ENCODE peak calls at places on chromosome 20, in eight cellular contexts. O is A549, V is endothelial cell of umbilical vein, M is GM12878, I is HCT116, X is HepG2, P is K562, R is H1. L is an unnamed sample.

GRCh38 chr20:58374906-58375760 is 13.9 kb upstream of the VAPB start:
- DNase-seq in I (no peak), P (no peak), M (no peak), R (peak), V (peak), X (no peak), O (no peak), L (no peak)

GRCh38 chr20:21342656-21343345 is 39.7 kb downstream of the XRN2 start:
- DNase-seq in I (no peak), X (no peak), M (no peak), O (no peak), V (peak), R (no peak), P (no peak), L (no peak)

GRCh38 chr20:35661908-35662307 is 2.8 kb downstream of the CPNE1 start:
- DNase-seq in M (no peak), I (no peak), V (peak), R (no peak), O (no peak), P (no peak), X (no peak), L (no peak)

GRCh38 chr20:20713244-20713765 is 861 bp upstream of the RALGAPA2 start:
- DNase-seq in X (peak), I (no peak), M (no peak), P (peak), O (no peak), V (no peak), R (no peak), L (peak)

GRCh38 chr20:15799871-15800270 is 773.4 kb downstream of the KIF16B start:
- DNase-seq in R (no peak), P (no peak), V (no peak), I (no peak), X (no peak), M (no peak), O (no peak), L (peak)

GRCh38 chr20:58228103-58228483 is 360 bp downstream of the ANKRD60 start:
- DNase-seq in V (no peak), O (no peak), I (no peak), P (no peak), M (no peak), R (peak), X (no peak), L (peak)

GRCh38 chr20:34938466-34939163 is 17.0 kb downstream of the GSS start:
- DNase-seq in V (peak), X (no peak), M (no peak), I (no peak), R (no peak), P (no peak), O (no peak), L (peak)

GRCh38 chr20:45067558-45067957 is 33.4 kb downstream of the KCNS1 start:
- DNase-seq in I (no peak), O (no peak), R (no peak), X (no peak), P (no peak), V (no peak), M (no peak), L (no peak)

GRCh38 chr20:59647271-59647670 is 42.9 kb downstream of the PHACTR3 start:
- DNase-seq in M (no peak), V (no peak), X (no peak), R (no peak), P (no peak), I (no peak), O (no peak), L (no peak)

GRCh38 chr20:1376453-1377270 is 16.2 kb downstream of the FKBP1A start:
- DNase-seq in M (no peak), O (no peak), P (no peak), V (peak), I (no peak), X (no peak), R (no peak), L (peak)

GRCh38 chr20:52240802-52241201 is 49.2 kb upstream of the ZFP64 start:
- DNase-seq in M (no peak), I (no peak), P (no peak), X (no peak), R (no peak), O (no peak), V (no peak), L (no peak)

GRCh38 chr20:45969712-45970634 is 2.0 kb downstream of the ZNF335 start:
- DNase-seq in I (peak), R (no peak), P (peak), X (peak), O (peak), V (peak), M (no peak), L (peak)

GRCh38 chr20:46770330-46771194 is 61.1 kb downstream of the SLC2A10 start:
- DNase-seq in M (no peak), V (no peak), X (no peak), P (no peak), R (no peak), O (no peak), I (no peak), L (no peak)

GRCh38 chr20:11814276-11814675 is 103.4 kb upstream of the BTBD3 start:
- DNase-seq in V (no peak), I (no peak), M (no peak), O (no peak), R (no peak), P (no peak), X (no peak), L (no peak)

GRCh38 chr20:24772667-24773066 is 176.4 kb upstream of the CST7 start:
- DNase-seq in R (no peak), X (no peak), I (no peak), O (no peak), P (no peak), M (no peak), V (no peak), L (no peak)

GRCh38 chr20:24817351-24817750 is 131.7 kb upstream of the CST7 start:
- DNase-seq in P (no peak), R (no peak), M (no peak), V (no peak), X (no peak), I (no peak), O (no peak), L (no peak)

GRCh38 chr20:38001173-38001875 is 31.9 kb downstream of the TTI1 start:
- DNase-seq in V (peak), O (no peak), P (no peak), M (no peak), R (no peak), I (no peak), X (no peak), L (no peak)

GRCh38 chr20:22418738-22419137 is 165.6 kb downstream of the FOXA2 start:
- DNase-seq in O (no peak), R (no peak), V (no peak), P (no peak), X (peak), I (no peak), M (no peak), L (no peak)

GRCh38 chr20:36471885-36472642 is 69.3 kb upstream of the MYL9 start:
- DNase-seq in R (no peak), V (no peak), P (peak), M (no peak), I (no peak), O (no peak), X (no peak), L (no peak)

GRCh38 chr20:49245921-49246740 is 26.9 kb downstream of the DDX27 start:
- DNase-seq in I (peak), O (peak), P (peak), M (no peak), R (no peak), V (peak), X (peak), L (peak)

GRCh38 chr20:10218536-10219451 is at the start of gene SNAP25:
- DNase-seq in R (peak), M (no peak), V (peak), O (peak), X (no peak), P (peak), I (peak), L (no peak)
- TF ChIP-seq MAX in R (peak), M (no peak), V (no peak), O (peak), X (no peak), P (no peak), I (no peak), L (no peak)

GRCh38 chr20:18466894-18467678 is at the start of the genes DZANK1 and POLR3F:
- DNase-seq in O (peak), V (peak), I (peak), R (peak), X (peak), P (peak), M (peak), L (peak)
- TF ChIP-seq POLR2A in O (peak), V (peak), I (peak), R (peak), X (peak), P (peak), M (peak), L (peak)

GRCh38 chr20:62136283-62137091 is 6.7 kb downstream of the PSMA7 start:
- DNase-seq in P (peak), R (no peak), V (peak), M (no peak), I (peak), O (peak), X (peak), L (peak)
- TF ChIP-seq CTCF in P (peak), R (peak), V (peak), M (peak), I (peak), O (peak), X (peak), L (peak)

DNA sequence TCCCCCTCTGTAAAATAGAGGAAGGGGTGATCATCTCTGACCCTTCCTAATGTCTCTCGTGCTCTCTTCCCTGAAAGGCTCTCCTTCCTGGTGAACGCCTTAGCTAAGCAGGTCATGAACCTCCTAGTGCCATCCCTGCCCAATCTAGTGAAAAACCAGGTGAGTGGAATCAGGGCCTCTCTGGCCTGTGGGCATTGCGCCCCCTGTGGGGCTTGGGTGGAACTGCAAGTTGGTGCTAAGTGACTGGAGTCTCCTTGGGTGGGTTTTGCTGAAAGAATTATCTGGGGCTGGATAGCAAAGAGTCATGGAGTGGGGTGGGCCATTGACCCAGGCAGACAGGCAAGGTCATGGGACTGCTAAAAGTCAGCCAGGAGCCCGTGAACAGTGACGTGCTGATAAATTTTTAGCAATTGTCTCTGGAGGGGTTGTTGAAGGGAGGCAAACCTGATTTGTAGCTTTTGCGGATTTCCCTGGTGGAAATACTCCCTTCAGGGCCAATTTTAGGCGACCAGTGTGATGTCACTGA is 8.9 kb downstream of the BPIFB1 start:
- DNase-seq in O (peak), R (peak), P (peak), V (peak), M (no peak), I (peak), X (peak), L (peak)
- TF ChIP-seq MAX in O (no peak), R (no peak), P (no peak), V (no peak), M (no peak), I (no peak), X (no peak), L (no peak)

GRCh38 chr20:50293244-50294139 is 102.9 kb downstream of the CEBPB start:
- DNase-seq in O (no peak), X (no peak), R (no peak), I (no peak), M (no peak), P (no peak), V (no peak), L (no peak)

GRCh38 chr20:50294164-50295088 is 103.8 kb downstream of the CEBPB start:
- DNase-seq in V (no peak), X (peak), O (peak), R (no peak), M (no peak), P (no peak), I (no peak), L (peak)

GRCh38 chr20:50290815-50291214 is 100.2 kb downstream of the CEBPB start:
- DNase-seq in I (no peak), O (no peak), R (no peak), M (no peak), P (no peak), X (no peak), V (no peak), L (no peak)

GRCh38 chr20:50291428-50292323 is 101.0 kb downstream of the CEBPB start:
- DNase-seq in M (no peak), V (no peak), O (no peak), I (no peak), X (no peak), P (no peak), R (no peak), L (no peak)

DNA sequence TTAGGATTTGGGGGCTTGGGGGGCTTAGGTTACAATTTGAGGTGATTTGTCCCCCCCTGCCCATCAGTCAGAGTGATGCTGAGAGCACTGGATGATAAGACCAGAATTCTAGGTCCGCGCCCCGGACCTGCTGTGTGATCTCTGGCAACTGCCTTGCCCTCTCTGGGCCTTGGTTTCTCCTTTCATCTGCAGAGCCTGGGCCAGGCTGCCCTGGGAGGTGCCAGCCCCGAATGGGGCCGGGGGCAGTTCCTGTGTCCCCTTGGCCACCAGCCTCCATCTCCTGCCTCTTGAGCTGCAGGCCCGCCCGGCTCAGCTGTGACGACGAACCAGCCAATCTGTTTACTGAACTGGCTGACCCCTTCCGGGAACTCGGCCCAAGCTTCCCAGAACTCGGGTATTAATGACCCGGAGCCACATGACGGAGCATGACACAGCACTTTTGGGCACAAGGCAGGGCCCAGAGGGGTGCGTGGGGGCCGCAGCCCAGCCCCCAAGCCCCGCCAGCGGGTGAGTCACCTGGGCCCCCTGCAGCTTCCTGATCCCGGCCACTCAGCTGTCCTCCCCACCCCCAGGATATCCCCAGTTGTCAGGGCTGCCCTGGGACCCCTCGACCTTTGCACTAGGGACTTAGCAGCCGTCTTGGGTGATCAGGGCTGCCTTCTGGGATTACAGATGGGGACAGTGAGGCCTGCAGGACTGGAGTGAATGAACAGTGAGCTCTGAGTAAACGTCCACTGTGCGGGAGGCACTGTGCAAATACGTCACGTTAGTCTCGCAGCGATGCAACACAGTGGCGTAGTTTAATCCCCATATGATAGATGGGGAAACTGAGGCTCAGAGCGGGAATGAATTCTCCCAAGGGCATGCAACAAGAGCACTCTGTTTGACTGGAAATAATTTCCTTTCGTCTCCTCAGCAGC is 102.0 kb downstream of the CEBPB start:
- DNase-seq in V (peak), R (no peak), X (peak), I (no peak), O (peak), M (no peak), P (peak), L (peak)
- TF ChIP-seq POLR2A in V (no peak), R (no peak), X (no peak), I (no peak), O (no peak), M (no peak), P (peak), L (no peak)

L was measured in NB4.